ENCODE peak calls at places on chromosomes 11 and 22, in six cellular contexts. One of them, this sample, is unnamed. For H3K27me3, the result is how much of the 10 kb centered on the place peaks cover.

GRCh38 chr22:17586831-17587440 is 23.6 kb downstream of the SLC25A18 start:
- ATAC-seq in HepG2: peak
- ATAC-seq in GM12878: no peak
- ATAC-seq in K562: peak
- ATAC-seq in upper lobe of left lung: no peak
- ATAC-seq in HCT116: no peak
- ATAC-seq in this sample: no peak

GRCh38 chr22:19962909-19963806 is 21.5 kb upstream of the TXNRD2 start:
- ATAC-seq in HepG2: peak
- ATAC-seq in GM12878: no peak
- ATAC-seq in K562: no peak
- ATAC-seq in upper lobe of left lung: peak
- ATAC-seq in HCT116: peak
- ATAC-seq in this sample: no peak

GRCh38 chr11:27505781-27506180 is 788 bp downstream of the LIN7C start:
- ATAC-seq in HepG2: no peak
- ATAC-seq in GM12878: peak
- ATAC-seq in K562: no peak
- ATAC-seq in upper lobe of left lung: no peak
- ATAC-seq in HCT116: no peak
- ATAC-seq in this sample: no peak

GRCh38 chr11:93290061-93290460 is 40.5 kb upstream of the DEUP1 start:
- ATAC-seq in HepG2: no peak
- ATAC-seq in GM12878: no peak
- ATAC-seq in K562: no peak
- ATAC-seq in upper lobe of left lung: no peak
- ATAC-seq in HCT116: no peak
- ATAC-seq in this sample: no peak

GRCh38 chr11:13091804-13092203 is 82.7 kb downstream of the RASSF10 start:
- ATAC-seq in HepG2: no peak
- ATAC-seq in GM12878: no peak
- ATAC-seq in K562: no peak
- ATAC-seq in upper lobe of left lung: no peak
- ATAC-seq in HCT116: no peak
- ATAC-seq in this sample: no peak

GRCh38 chr11:123308077-123308476 is 113.0 kb upstream of the CLMP start:
- ATAC-seq in HepG2: no peak
- ATAC-seq in GM12878: peak
- ATAC-seq in K562: no peak
- ATAC-seq in upper lobe of left lung: peak
- ATAC-seq in HCT116: no peak
- ATAC-seq in this sample: no peak

GRCh38 chr22:35995345-35995744 is 33.3 kb downstream of the RBFOX2 start:
- ATAC-seq in HepG2: no peak
- ATAC-seq in GM12878: no peak
- ATAC-seq in K562: peak
- ATAC-seq in upper lobe of left lung: peak
- ATAC-seq in HCT116: no peak
- ATAC-seq in this sample: peak

GRCh38 chr11:100562102-100562501 is 125.0 kb upstream of the ARHGAP42 start:
- ATAC-seq in HepG2: no peak
- ATAC-seq in GM12878: no peak
- ATAC-seq in K562: no peak
- ATAC-seq in upper lobe of left lung: peak
- ATAC-seq in HCT116: peak
- ATAC-seq in this sample: peak

GRCh38 chr11:86460461-86461404 is 86.0 kb downstream of the CCDC81 start:
- ATAC-seq in HepG2: no peak
- ATAC-seq in GM12878: no peak
- ATAC-seq in K562: no peak
- ATAC-seq in upper lobe of left lung: no peak
- ATAC-seq in HCT116: no peak
- ATAC-seq in this sample: no peak

GRCh38 chr11:46435679-46436078 is 44.1 kb upstream of the CHRM4 start:
- ATAC-seq in HepG2: no peak
- ATAC-seq in GM12878: no peak
- ATAC-seq in K562: no peak
- ATAC-seq in upper lobe of left lung: no peak
- ATAC-seq in HCT116: no peak
- ATAC-seq in this sample: no peak

GRCh38 chr11:67996622-67997459 is 7.1 kb downstream of the UNC93B1 start:
- ATAC-seq in HepG2: peak
- ATAC-seq in GM12878: peak
- ATAC-seq in K562: peak
- ATAC-seq in upper lobe of left lung: peak
- ATAC-seq in HCT116: peak
- ATAC-seq in this sample: peak

GRCh38 chr11:107844041-107844440 is 14.5 kb downstream of the SLC35F2 start:
- ATAC-seq in HepG2: no peak
- ATAC-seq in GM12878: no peak
- ATAC-seq in K562: no peak
- ATAC-seq in upper lobe of left lung: no peak
- ATAC-seq in HCT116: no peak
- ATAC-seq in this sample: no peak

GRCh38 chr11:79192836-79193235 is 248.0 kb downstream of the TENM4 start:
- ATAC-seq in HepG2: no peak
- ATAC-seq in GM12878: no peak
- ATAC-seq in K562: no peak
- ATAC-seq in upper lobe of left lung: no peak
- ATAC-seq in HCT116: no peak
- ATAC-seq in this sample: no peak

GRCh38 chr11:78788533-78788932 is 213.9 kb upstream of the NARS2 start:
- ATAC-seq in HepG2: no peak
- ATAC-seq in GM12878: no peak
- ATAC-seq in K562: no peak
- ATAC-seq in upper lobe of left lung: no peak
- ATAC-seq in HCT116: no peak
- ATAC-seq in this sample: no peak

GRCh38 chr11:2481253-2481652 is 36.4 kb downstream of the KCNQ1 start:
- ATAC-seq in HepG2: no peak
- ATAC-seq in GM12878: no peak
- ATAC-seq in K562: no peak
- ATAC-seq in upper lobe of left lung: no peak
- ATAC-seq in HCT116: no peak
- ATAC-seq in this sample: no peak

GRCh38 chr22:24496234-24496633 is 1.1 kb downstream of the UPB1 start:
- ATAC-seq in HepG2: no peak
- ATAC-seq in GM12878: no peak
- ATAC-seq in K562: no peak
- ATAC-seq in upper lobe of left lung: no peak
- ATAC-seq in HCT116: no peak
- ATAC-seq in this sample: no peak

GRCh38 chr11:75872887-75873416 is 57.9 kb downstream of the UVRAG start:
- ATAC-seq in HepG2: no peak
- ATAC-seq in GM12878: peak
- ATAC-seq in K562: no peak
- ATAC-seq in upper lobe of left lung: no peak
- ATAC-seq in HCT116: no peak
- ATAC-seq in this sample: no peak

GRCh38 chr11:62687508-62688396 is 1.6 kb downstream of the LRRN4CL start:
- ATAC-seq in HepG2: peak
- ATAC-seq in GM12878: no peak
- ATAC-seq in K562: no peak
- ATAC-seq in upper lobe of left lung: peak
- ATAC-seq in HCT116: no peak
- ATAC-seq in this sample: no peak

GRCh38 chr22:26672060-26672471 is 14.7 kb downstream of the MIAT start:
- ATAC-seq in HepG2: no peak
- ATAC-seq in GM12878: peak
- ATAC-seq in K562: no peak
- ATAC-seq in upper lobe of left lung: peak
- ATAC-seq in HCT116: peak
- ATAC-seq in this sample: no peak

GRCh38 chr11:19642185-19642591 is 70.4 kb upstream of the NAV2 start:
- ATAC-seq in HepG2: no peak
- ATAC-seq in GM12878: no peak
- ATAC-seq in K562: no peak
- ATAC-seq in upper lobe of left lung: peak
- ATAC-seq in HCT116: no peak
- ATAC-seq in this sample: peak

GRCh38 chr11:130868865-130869264 is 47.4 kb downstream of the SNX19 start:
- ATAC-seq in HepG2: no peak
- ATAC-seq in GM12878: no peak
- ATAC-seq in K562: no peak
- ATAC-seq in upper lobe of left lung: no peak
- ATAC-seq in HCT116: no peak
- ATAC-seq in this sample: no peak

GRCh38 chr22:37684803-37685615 is 1.1 kb upstream of the NOL12 start:
- ATAC-seq in HepG2: peak
- ATAC-seq in GM12878: no peak
- ATAC-seq in K562: no peak
- ATAC-seq in upper lobe of left lung: no peak
- ATAC-seq in HCT116: no peak
- ATAC-seq in this sample: no peak

GRCh38 chr22:40491990-40492631 is 121.7 kb downstream of the SGSM3 start:
- ATAC-seq in HepG2: no peak
- ATAC-seq in GM12878: peak
- ATAC-seq in K562: no peak
- ATAC-seq in upper lobe of left lung: peak
- ATAC-seq in HCT116: no peak
- ATAC-seq in this sample: peak

GRCh38 chr11:27464155-27464759 is 8.3 kb downstream of the LGR4 start:
- ATAC-seq in HepG2: no peak
- ATAC-seq in GM12878: no peak
- ATAC-seq in K562: peak
- ATAC-seq in upper lobe of left lung: peak
- ATAC-seq in HCT116: peak
- ATAC-seq in this sample: peak

GRCh38 chr11:132704796-132705375 is 827.4 kb downstream of the OPCML start:
- ATAC-seq in HepG2: peak
- ATAC-seq in GM12878: no peak
- ATAC-seq in K562: no peak
- ATAC-seq in upper lobe of left lung: no peak
- ATAC-seq in HCT116: no peak
- ATAC-seq in this sample: no peak
- TF ChIP-seq POLR2AphosphoS5 in HepG2: no peak
- TF ChIP-seq POLR2AphosphoS5 in GM12878: no peak
- TF ChIP-seq POLR2AphosphoS5 in K562: no peak
- TF ChIP-seq POLR2AphosphoS5 in upper lobe of left lung: no peak
- TF ChIP-seq POLR2AphosphoS5 in HCT116: no peak
- TF ChIP-seq POLR2AphosphoS5 in this sample: no peak

GRCh38 chr11:31808268-31808667 is 2.9 kb downstream of the PAX6 start:
- ATAC-seq in HepG2: no peak
- ATAC-seq in GM12878: no peak
- ATAC-seq in K562: no peak
- ATAC-seq in upper lobe of left lung: no peak
- ATAC-seq in HCT116: no peak
- ATAC-seq in this sample: no peak

GRCh38 chr11:31808721-31809542 is 2.2 kb downstream of the PAX6 start:
- ATAC-seq in HepG2: no peak
- ATAC-seq in GM12878: no peak
- ATAC-seq in K562: no peak
- ATAC-seq in upper lobe of left lung: no peak
- ATAC-seq in HCT116: no peak
- ATAC-seq in this sample: no peak

GRCh38 chr11:31809543-31809856 is 1.6 kb downstream of the PAX6 start:
- ATAC-seq in HepG2: no peak
- ATAC-seq in GM12878: no peak
- ATAC-seq in K562: no peak
- ATAC-seq in upper lobe of left lung: no peak
- ATAC-seq in HCT116: no peak
- ATAC-seq in this sample: no peak

GRCh38 chr11:31810779-31811647 is at the start of gene PAX6:
- ATAC-seq in HepG2: peak
- ATAC-seq in GM12878: peak
- ATAC-seq in K562: peak
- ATAC-seq in upper lobe of left lung: peak
- ATAC-seq in HCT116: peak
- ATAC-seq in this sample: no peak

GRCh38 chr11:31809857-31810778 is 1.0 kb downstream of the PAX6 start:
- ATAC-seq in HepG2: peak
- ATAC-seq in GM12878: peak
- ATAC-seq in K562: peak
- ATAC-seq in upper lobe of left lung: peak
- ATAC-seq in HCT116: peak
- ATAC-seq in this sample: peak
- H3K27me3 ChIP-seq in HepG2: under half
- H3K27me3 ChIP-seq in GM12878: half or more
- H3K27me3 ChIP-seq in K562: half or more
- H3K27me3 ChIP-seq in upper lobe of left lung: under half
- H3K27me3 ChIP-seq in HCT116: under half
- H3K27me3 ChIP-seq in this sample: half or more

GRCh38 chr11:73784080-73784634 is 3.5 kb upstream of the MRPL48 start:
- ATAC-seq in HepG2: peak
- ATAC-seq in GM12878: no peak
- ATAC-seq in K562: peak
- ATAC-seq in upper lobe of left lung: no peak
- ATAC-seq in HCT116: no peak
- ATAC-seq in this sample: no peak

GRCh38 chr11:73783483-73784020 is 4.1 kb upstream of the MRPL48 start:
- ATAC-seq in HepG2: no peak
- ATAC-seq in GM12878: no peak
- ATAC-seq in K562: no peak
- ATAC-seq in upper lobe of left lung: no peak
- ATAC-seq in HCT116: no peak
- ATAC-seq in this sample: no peak

GRCh38 chr11:73787051-73787642 is 527 bp upstream of the MRPL48 start:
- ATAC-seq in HepG2: no peak
- ATAC-seq in GM12878: peak
- ATAC-seq in K562: peak
- ATAC-seq in upper lobe of left lung: no peak
- ATAC-seq in HCT116: peak
- ATAC-seq in this sample: no peak

GRCh38 chr11:73784734-73785133 is 2.9 kb upstream of the MRPL48 start:
- ATAC-seq in HepG2: no peak
- ATAC-seq in GM12878: no peak
- ATAC-seq in K562: no peak
- ATAC-seq in upper lobe of left lung: no peak
- ATAC-seq in HCT116: no peak
- ATAC-seq in this sample: no peak

GRCh38 chr11:73787643-73788537 is at the start of gene MRPL48:
- ATAC-seq in HepG2: peak
- ATAC-seq in GM12878: peak
- ATAC-seq in K562: peak
- ATAC-seq in upper lobe of left lung: peak
- ATAC-seq in HCT116: peak
- ATAC-seq in this sample: peak
- TF ChIP-seq POLR2A in HepG2: peak
- TF ChIP-seq POLR2A in GM12878: peak
- TF ChIP-seq POLR2A in K562: peak
- TF ChIP-seq POLR2A in upper lobe of left lung: peak
- TF ChIP-seq POLR2A in HCT116: peak
- TF ChIP-seq POLR2A in this sample: no peak

DNA sequence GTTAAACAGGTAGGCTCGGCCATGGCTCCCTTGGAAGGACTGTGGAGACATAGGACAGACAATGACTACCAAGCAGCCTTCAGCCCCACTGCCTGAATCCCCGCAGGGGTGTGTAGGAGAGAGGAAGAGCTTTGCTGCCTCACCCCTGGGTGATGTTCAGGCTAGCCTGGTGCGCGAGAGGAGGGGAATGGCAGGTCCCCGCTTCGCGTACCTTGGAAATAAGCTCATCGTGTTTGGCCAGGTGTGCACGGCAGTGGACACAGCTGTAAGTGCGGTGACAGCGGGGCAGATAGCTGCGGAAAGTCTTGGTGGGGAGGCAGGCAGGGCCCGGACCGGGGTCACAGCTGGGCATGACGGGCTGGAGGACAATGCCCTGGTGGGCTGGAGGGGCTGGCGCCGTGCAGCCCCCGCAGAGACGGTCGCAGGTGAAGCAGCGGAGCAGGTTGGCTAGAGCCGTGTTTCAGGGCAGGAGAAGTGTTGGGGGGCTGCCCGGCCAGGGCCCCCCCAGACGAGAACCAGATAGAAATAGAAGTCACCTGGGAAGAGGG is 2.9 kb downstream of the YPEL4 start:
- ATAC-seq in HepG2: no peak
- ATAC-seq in GM12878: no peak
- ATAC-seq in K562: no peak
- ATAC-seq in upper lobe of left lung: no peak
- ATAC-seq in HCT116: no peak
- ATAC-seq in this sample: no peak
- TF ChIP-seq POLR2AphosphoS5 in HepG2: no peak
- TF ChIP-seq POLR2AphosphoS5 in GM12878: no peak
- TF ChIP-seq POLR2AphosphoS5 in K562: no peak
- TF ChIP-seq POLR2AphosphoS5 in upper lobe of left lung: no peak
- TF ChIP-seq POLR2AphosphoS5 in HCT116: no peak
- TF ChIP-seq POLR2AphosphoS5 in this sample: no peak

This sample was measured in gastroesophageal sphincter.